ENCODE peak calls at places on chromosomes 2 and 18, in ten cellular contexts. O is AG04450, S is body of pancreas, Z is astrocyte of the cerebellum, F is AG10803, A is hepatocyte, C is mammary epithelial cell, G is mucosa of descending colon, K is A549, L is AG09309. R is an unnamed sample.
A peak's percentile ranks its signal among the peaks of the same experiment; 100 is the strongest.

GRCh38 chr2:16244153-16244965 is 304.0 kb downstream of the MYCN start:
- DNase-seq in S (no peak), O (no peak), G (no peak), K (no peak), A (peak; percentile 64), Z (no peak), L (no peak), C (no peak), F (no peak), R (no peak)

GRCh38 chr18:23849141-23849540 is 159.9 kb downstream of the LAMA3 start:
- DNase-seq in F (no peak), C (peak; percentile 92), S (no peak), O (no peak), K (no peak), L (no peak), G (no peak), A (no peak), Z (no peak), R (no peak)

GRCh38 chr2:161427413-161428239 is 11.5 kb downstream of the TBR1 start:
- DNase-seq in C (no peak), K (no peak), F (no peak), Z (no peak), L (no peak), O (no peak), G (peak; percentile 16), A (no peak), S (no peak), R (no peak)

GRCh38 chr18:22539045-22539444 is 121.3 kb upstream of the CTAGE1 start:
- DNase-seq in A (no peak), G (no peak), Z (no peak), K (no peak), F (peak; percentile 35), O (no peak), L (no peak), C (no peak), S (peak; percentile 15), R (no peak)

GRCh38 chr2:68762665-68763064 is 28.1 kb downstream of the ARHGAP25 start:
- DNase-seq in S (no peak), K (no peak), Z (no peak), F (no peak), O (no peak), A (no peak), C (no peak), L (no peak), G (no peak), R (no peak)

GRCh38 chr2:240434728-240435456 is 571 bp upstream of the GPC1 start:
- DNase-seq in G (peak; percentile 95), L (peak; percentile 52), F (peak; percentile 92), K (peak; percentile 91), A (peak; percentile 94), O (peak; percentile 76), C (peak; percentile 91), Z (peak; percentile 55), S (peak; percentile 96), R (peak; percentile 77)

GRCh38 chr2:8806885-8807701 is 30.3 kb downstream of the KIDINS220 start:
- DNase-seq in K (no peak), O (no peak), G (no peak), L (no peak), Z (no peak), C (no peak), S (no peak), A (no peak), F (no peak), R (no peak)

GRCh38 chr2:45134726-45135125 is 125.5 kb upstream of the SIX2 start:
- DNase-seq in A (no peak), F (peak; percentile 38), C (peak; percentile 11), S (no peak), K (no peak), L (no peak), O (no peak), Z (no peak), G (no peak), R (peak; percentile 32)

GRCh38 chr18:34803877-34804276 is 93.8 kb downstream of the DTNA start:
- DNase-seq in A (no peak), Z (no peak), L (no peak), C (no peak), F (no peak), K (no peak), S (no peak), O (no peak), G (no peak), R (no peak)

GRCh38 chr2:133434962-133435668 is 133.1 kb downstream of the NCKAP5 start:
- DNase-seq in A (peak; percentile 64), C (peak; percentile 97), L (peak; percentile 89), Z (peak; percentile 6), O (peak; percentile 24), S (peak; percentile 35), F (peak; percentile 24), G (no peak), K (peak; percentile 53), R (peak; percentile 33)

GRCh38 chr18:42275138-42275535 is 320.1 kb downstream of the PIK3C3 start:
- DNase-seq in G (no peak), A (no peak), K (no peak), L (no peak), S (no peak), Z (no peak), C (no peak), O (no peak), F (no peak), R (no peak)

GRCh38 chr2:97730245-97730644 is 16.9 kb downstream of the ZAP70 start:
- DNase-seq in O (no peak), F (no peak), L (no peak), C (peak; percentile 96), G (no peak), A (no peak), S (no peak), K (no peak), Z (no peak), R (no peak)

GRCh38 chr2:234823877-234824376 is 127.9 kb upstream of the SH3BP4 start:
- DNase-seq in O (peak; percentile 96), K (peak; percentile 87), L (peak; percentile 97), F (peak; percentile 100), S (peak; percentile 81), C (peak; percentile 56), G (no peak), A (peak; percentile 71), Z (peak; percentile 91), R (peak; percentile 97)

GRCh38 chr2:134011936-134012586 is 241.8 kb upstream of the MGAT5 start:
- DNase-seq in Z (no peak), S (no peak), C (no peak), O (no peak), K (no peak), L (no peak), A (no peak), G (no peak), F (no peak), R (no peak)

GRCh38 chr18:29226201-29226600 is 1049.3 kb upstream of the CDH2 start:
- DNase-seq in A (peak; percentile 5), K (no peak), Z (no peak), C (peak; percentile 42), L (no peak), G (no peak), S (no peak), F (no peak), O (no peak), R (peak; percentile 9)

DNA sequence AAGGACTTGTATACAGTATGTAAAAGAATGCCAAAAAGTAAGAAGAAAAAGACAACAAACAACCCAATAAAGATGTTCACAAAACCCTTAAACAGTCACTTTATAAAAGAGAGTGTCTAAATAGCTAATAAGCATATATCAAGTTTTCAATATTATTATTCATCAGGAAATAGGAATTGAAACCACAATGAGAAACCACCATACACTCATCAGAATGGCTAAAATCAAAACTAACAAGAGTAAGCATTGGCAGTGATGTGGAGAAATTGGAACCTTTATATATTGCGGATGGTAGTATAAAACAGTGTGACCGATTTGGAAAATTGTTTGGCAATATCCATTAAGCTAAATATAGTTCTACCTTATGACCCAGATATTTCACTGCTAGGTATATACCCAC is 20.5 kb upstream of the TGFA start:
- DNase-seq in K (no peak), A (no peak), L (no peak), F (no peak), S (no peak), Z (no peak), C (no peak), O (no peak), G (no peak), R (no peak)
- H3K4me3 ChIP-seq in K (no peak overlapping the region), A (no peak overlapping the region), L (no peak overlapping the region), F (no peak overlapping the region), S (no peak overlapping the region), Z (no peak overlapping the region), C (no peak overlapping the region), O (no peak overlapping the region), G (no peak overlapping the region), R (no peak overlapping the region)

GRCh38 chr2:230706966-230707365 is 5.7 kb upstream of the CAB39 start:
- DNase-seq in L (no peak), K (no peak), F (no peak), S (no peak), Z (no peak), G (no peak), O (no peak), C (no peak), A (no peak), R (no peak)
- H3K4me3 ChIP-seq in L (no peak overlapping the region), K (no peak overlapping the region), F (no peak overlapping the region), S (no peak overlapping the region), Z (no peak overlapping the region), G (no peak overlapping the region), O (no peak overlapping the region), C (no peak overlapping the region), A (no peak overlapping the region), R (no peak overlapping the region)

GRCh38 chr2:169715379-169716228 is 18.0 kb upstream of the KLHL23 start:
- DNase-seq in Z (peak; percentile 38), A (peak; percentile 39), G (peak; percentile 54), K (no peak), C (peak; percentile 33), S (peak; percentile 83), L (no peak), O (no peak), F (peak; percentile 32), R (no peak)
- H3K4me3 ChIP-seq in Z (no peak overlapping the region), A (no peak overlapping the region), G (no peak overlapping the region), K (no peak overlapping the region), C (no peak overlapping the region), S (peak overlapping the region; percentile 13), L (no peak overlapping the region), O (peak overlapping the region; percentile 5), F (peak overlapping the region; percentile 39), R (no peak overlapping the region)

GRCh38 chr2:159612255-159612901 is 4.0 kb downstream of the BAZ2B start:
- DNase-seq in A (no peak), S (no peak), G (no peak), O (no peak), K (no peak), Z (no peak), L (no peak), F (peak; percentile 16), C (peak; percentile 45), R (no peak)

GRCh38 chr2:159615187-159615935 is 987 bp downstream of the BAZ2B start:
- DNase-seq in F (peak; percentile 91), G (peak; percentile 90), S (peak; percentile 92), O (peak; percentile 84), C (peak; percentile 91), L (peak; percentile 66), K (peak; percentile 70), A (peak; percentile 96), Z (peak; percentile 77), R (peak; percentile 70)

GRCh38 chr2:159614534-159615186 is 1.7 kb downstream of the BAZ2B start:
- DNase-seq in A (no peak), G (no peak), L (no peak), C (no peak), K (no peak), Z (no peak), S (no peak), O (no peak), F (no peak), R (no peak)

GRCh38 chr2:159615936-159616733 is at the start of gene BAZ2B:
- DNase-seq in L (peak; percentile 51), K (peak; percentile 31), A (peak; percentile 77), S (peak; percentile 63), F (peak; percentile 75), O (peak; percentile 57), G (peak; percentile 75), Z (peak; percentile 68), C (peak; percentile 83), R (peak; percentile 57)

GRCh38 chr2:159613515-159614336 is 2.6 kb downstream of the BAZ2B start:
- DNase-seq in Z (no peak), O (no peak), C (peak; percentile 45), F (peak; percentile 23), L (no peak), S (no peak), G (no peak), K (no peak), A (peak; percentile 26), R (no peak)
- H3K4me3 ChIP-seq in Z (peak overlapping the region; percentile 78), O (peak overlapping the region; percentile 79), C (peak overlapping the region; percentile 99), F (peak overlapping the region; percentile 74), L (peak overlapping the region; percentile 98), S (peak overlapping the region; percentile 68), G (no peak overlapping the region), K (peak overlapping the region; percentile 67), A (peak overlapping the region; percentile 64), R (peak overlapping the region; percentile 53)